ENCODE peak calls at places on chromosomes 12 and 14, in five cellular contexts. T is GM23248, K is fibroblast of lung, R is epithelial cell of esophagus, P is fibroblast of villous mesenchyme. L is an unnamed sample.

GRCh38 chr12:13536219-13536910 is 339.8 kb downstream of the EMP1 start:
- DNase-seq in T (no peak), K (no peak), R (no peak), P (no peak), L (no peak)

GRCh38 chr12:32312049-32312670 is 87.2 kb upstream of the FGD4 start:
- DNase-seq in T (peak; percentile 81), K (peak; percentile 84), R (peak; percentile 73), P (peak; percentile 80), L (peak; percentile 85)

GRCh38 chr12:4392223-4392742 is 12.8 kb upstream of the FGF23 start:
- DNase-seq in T (no peak), K (no peak), R (no peak), P (no peak), L (peak; percentile 19)

GRCh38 chr14:96502621-96503251 is 554 bp downstream of the PAPOLA start:
- DNase-seq in T (peak; percentile 68), K (peak; percentile 43), R (peak; percentile 34), P (peak; percentile 54), L (peak; percentile 68)

GRCh38 chr14:96299441-96299840 is 43.4 kb downstream of the BDKRB1 start:
- DNase-seq in T (no peak), K (no peak), R (no peak), P (no peak), L (peak; percentile 76)

GRCh38 chr14:65850429-65851145 is 438.1 kb downstream of the FUT8 start:
- DNase-seq in T (no peak), K (no peak), R (no peak), P (no peak), L (no peak)

GRCh38 chr12:113332688-113333087 is 2.2 kb downstream of the SLC8B1 start:
- DNase-seq in T (no peak), K (no peak), R (no peak), P (no peak), L (no peak)

GRCh38 chr12:124454735-124455134 is 112.7 kb downstream of the NCOR2 start:
- DNase-seq in T (peak; percentile 79), K (no peak), R (no peak), P (peak; percentile 94), L (no peak)

GRCh38 chr14:34181308-34181707 is 230.4 kb upstream of the EGLN3 start:
- DNase-seq in T (no peak), K (no peak), R (no peak), P (no peak), L (no peak)

GRCh38 chr14:100446572-100446971 is 123.4 kb downstream of the SLC25A47 start:
- DNase-seq in T (no peak), K (no peak), R (no peak), P (no peak), L (no peak)

GRCh38 chr14:54772451-54772881 is 130.2 kb downstream of the GCH1 start:
- DNase-seq in T (peak; percentile 73), K (peak; percentile 60), R (peak; percentile 50), P (peak; percentile 64), L (peak; percentile 40)

GRCh38 chr12:11615481-11615880 is 34.0 kb upstream of the ETV6 start:
- DNase-seq in T (no peak), K (no peak), R (no peak), P (no peak), L (no peak)

GRCh38 chr12:27644446-27644845 is 51.8 kb upstream of the REP15 start:
- DNase-seq in T (peak; percentile 36), K (peak; percentile 88), R (peak; percentile 47), P (peak; percentile 59), L (peak; percentile 55)

GRCh38 chr12:96177013-96177412 is 17.2 kb upstream of the ELK3 start:
- DNase-seq in T (peak; percentile 91), K (peak; percentile 42), R (peak; percentile 92), P (no peak), L (peak; percentile 91)

GRCh38 chr12:96395236-96395635 is 5.0 kb downstream of the CDK17 start:
- DNase-seq in T (peak; percentile 31), K (no peak), R (no peak), P (no peak), L (peak; percentile 17)

GRCh38 chr12:132660047-132660446 is 27.1 kb downstream of the POLE start:
- DNase-seq in T (no peak), K (no peak), R (no peak), P (no peak), L (peak; percentile 11)

GRCh38 chr14:105197274-105197673 is 16.2 kb upstream of the NUDT14 start:
- DNase-seq in T (peak; percentile 82), K (peak; percentile 17), R (peak; percentile 28), P (peak; percentile 59), L (no peak)

GRCh38 chr14:90519262-90519920 is 122.6 kb downstream of the CALM1 start:
- DNase-seq in T (no peak), K (no peak), R (no peak), P (no peak), L (no peak)

GRCh38 chr12:117026921-117027250 is 72.3 kb downstream of the TESC start:
- DNase-seq in T (no peak), K (no peak), R (no peak), P (no peak), L (no peak)

GRCh38 chr12:31506907-31507306 is 84.0 kb downstream of the DENND5B start:
- DNase-seq in T (peak; percentile 27), K (no peak), R (peak; percentile 68), P (peak; percentile 48), L (peak; percentile 72)

GRCh38 chr14:80336613-80337106 is 125.4 kb upstream of the DIO2 start:
- DNase-seq in T (no peak), K (no peak), R (no peak), P (no peak), L (no peak)

GRCh38 chr14:104115691-104116543 is 22.5 kb upstream of the KIF26A start:
- DNase-seq in T (no peak), K (no peak), R (peak; percentile 65), P (no peak), L (no peak)

GRCh38 chr12:22321620-22322019 is 12.9 kb downstream of the ST8SIA1 start:
- DNase-seq in T (peak; percentile 33), K (no peak), R (peak; percentile 44), P (no peak), L (no peak)

GRCh38 chr12:31120392-31121008 is 46.8 kb downstream of the DDX11 start:
- DNase-seq in T (no peak), K (no peak), R (no peak), P (no peak), L (no peak)

GRCh38 chr12:24470050-24470449 is 478.9 kb downstream of the BCAT1 start:
- DNase-seq in T (no peak), K (peak; percentile 72), R (peak; percentile 11), P (peak; percentile 85), L (no peak)

GRCh38 chr12:71900091-71900490 is 38.6 kb upstream of the TPH2 start:
- DNase-seq in T (peak; percentile 54), K (peak; percentile 26), R (peak; percentile 46), P (peak; percentile 13), L (peak; percentile 43)

L was measured in endothelial cell of umbilical vein.